ENCODE peak calls at places on chromosomes 5 and 9, in ten cellular contexts. M, V, O, Y, A, S, G, U, I and J are unnamed samples.

GRCh38 chr5:1919209-1919566 is 36.5 kb upstream of the IRX4 start:
- DNase-seq in V (no peak), U (no peak), I (no peak), Y (no peak), S (peak; percentile 3), G (no peak), A (no peak), O (no peak), M (no peak), J (no peak)

GRCh38 chr9:83327323-83327722 is 210.9 kb downstream of the FRMD3 start:
- DNase-seq in G (no peak), S (peak; percentile 83), U (peak; percentile 21), Y (no peak), M (no peak), I (no peak), A (no peak), O (no peak), V (no peak), J (no peak)

GRCh38 chr5:103232393-103232999 is 26.1 kb upstream of the MACIR start:
- DNase-seq in Y (no peak), U (peak; percentile 71), I (no peak), M (peak; percentile 44), S (peak; percentile 37), A (no peak), V (peak; percentile 36), O (peak; percentile 58), G (no peak), J (no peak)

GRCh38 chr5:4295663-4296339 is 700.2 kb downstream of the IRX1 start:
- DNase-seq in O (no peak), M (peak; percentile 9), I (no peak), Y (no peak), S (peak; percentile 62), A (no peak), U (no peak), G (peak; percentile 60), V (no peak), J (no peak)

GRCh38 chr9:101880846-101881245 is 142.4 kb upstream of the GRIN3A start:
- DNase-seq in S (no peak), A (no peak), I (no peak), O (no peak), M (no peak), G (no peak), Y (no peak), U (no peak), V (no peak), J (no peak)

GRCh38 chr9:76188905-76189304 is 205.3 kb downstream of the RFK start:
- DNase-seq in O (no peak), G (no peak), I (no peak), A (no peak), U (no peak), Y (no peak), S (no peak), M (no peak), V (no peak), J (no peak)

GRCh38 chr5:1762878-1763547 is 36.6 kb downstream of the MRPL36 start:
- DNase-seq in V (no peak), M (no peak), S (no peak), A (no peak), G (peak; percentile 20), O (no peak), I (no peak), Y (peak; percentile 14), U (no peak), J (peak; percentile 20)

GRCh38 chr5:112933651-112934365 is 11.8 kb upstream of the REEP5 start:
- DNase-seq in V (no peak), Y (no peak), A (no peak), M (peak; percentile 73), I (no peak), G (no peak), O (no peak), U (peak; percentile 10), S (no peak), J (no peak)

DNA sequence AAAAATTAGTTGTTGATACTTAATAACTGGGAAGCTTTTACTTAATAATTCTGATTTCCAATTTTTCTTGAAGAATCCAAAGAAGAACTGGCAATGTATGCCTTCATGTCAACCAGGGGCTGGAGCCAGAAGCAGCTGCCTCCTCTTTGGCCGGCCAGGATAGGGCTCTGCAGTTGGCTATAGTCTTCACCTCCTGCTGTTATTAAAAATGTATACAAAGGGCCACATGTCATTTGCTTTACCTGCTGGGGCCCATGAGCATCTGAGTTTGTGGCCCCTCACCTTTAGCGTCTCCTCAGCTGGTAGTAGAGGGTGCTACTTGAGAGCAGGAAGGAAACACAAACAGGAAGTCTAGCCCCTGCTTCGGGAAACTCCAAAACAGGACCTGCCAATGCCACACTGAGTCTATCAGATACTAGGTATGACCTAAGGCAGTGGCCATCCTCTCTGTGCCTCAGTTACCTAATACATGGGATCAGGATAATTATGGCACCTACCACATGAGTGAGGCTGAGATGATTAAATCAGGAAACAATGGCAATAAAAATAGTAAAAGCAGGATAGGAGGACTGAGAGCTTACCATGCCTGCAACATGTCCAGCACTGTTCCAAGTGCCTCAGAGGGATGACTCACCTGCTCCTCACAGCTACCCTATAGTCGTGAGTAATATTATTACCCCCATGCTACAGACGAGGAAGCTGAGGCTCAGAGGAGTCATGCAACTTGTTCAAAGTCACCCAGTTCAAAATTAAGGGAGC is 21.3 kb downstream of the CCDC69 start:
- DNase-seq in G (no peak), V (peak; percentile 71), U (peak; percentile 89), O (no peak), M (peak; percentile 73), I (no peak), A (no peak), S (no peak), Y (no peak), J (no peak)
- H3K4me1 ChIP-seq in G (no peaks in the 10 kb centered on the region), V (peaks cover 10% of the 10 kb centered on the region), U (peaks cover 8% of the 10 kb centered on the region), O (peaks cover 9% of the 10 kb centered on the region), M (no peaks in the 10 kb centered on the region), I (peaks cover 32% of the 10 kb centered on the region), A (no peaks in the 10 kb centered on the region), S (no peaks in the 10 kb centered on the region), Y (no peaks in the 10 kb centered on the region), J (no peaks in the 10 kb centered on the region)

GRCh38 chr5:170280090-170280493 is 17.5 kb downstream of the LCP2 start:
- DNase-seq in V (no peak), M (no peak), S (peak; percentile 68), A (no peak), Y (no peak), I (no peak), U (peak; percentile 22), O (no peak), G (peak; percentile 56), J (no peak)

GRCh38 chr5:170275376-170275994 is 22.1 kb downstream of the LCP2 start:
- DNase-seq in Y (no peak), S (no peak), U (no peak), G (no peak), O (no peak), M (no peak), V (no peak), I (no peak), A (no peak), J (no peak)

GRCh38 chr5:170277953-170278352 is 19.6 kb downstream of the LCP2 start:
- DNase-seq in A (no peak), Y (no peak), S (no peak), V (no peak), I (no peak), U (no peak), O (peak; percentile 78), M (no peak), G (peak; percentile 62), J (no peak)

GRCh38 chr5:170283296-170283695 is 14.3 kb downstream of the LCP2 start:
- DNase-seq in S (no peak), A (no peak), V (no peak), M (no peak), U (no peak), I (no peak), O (no peak), Y (no peak), G (no peak), J (no peak)

DNA sequence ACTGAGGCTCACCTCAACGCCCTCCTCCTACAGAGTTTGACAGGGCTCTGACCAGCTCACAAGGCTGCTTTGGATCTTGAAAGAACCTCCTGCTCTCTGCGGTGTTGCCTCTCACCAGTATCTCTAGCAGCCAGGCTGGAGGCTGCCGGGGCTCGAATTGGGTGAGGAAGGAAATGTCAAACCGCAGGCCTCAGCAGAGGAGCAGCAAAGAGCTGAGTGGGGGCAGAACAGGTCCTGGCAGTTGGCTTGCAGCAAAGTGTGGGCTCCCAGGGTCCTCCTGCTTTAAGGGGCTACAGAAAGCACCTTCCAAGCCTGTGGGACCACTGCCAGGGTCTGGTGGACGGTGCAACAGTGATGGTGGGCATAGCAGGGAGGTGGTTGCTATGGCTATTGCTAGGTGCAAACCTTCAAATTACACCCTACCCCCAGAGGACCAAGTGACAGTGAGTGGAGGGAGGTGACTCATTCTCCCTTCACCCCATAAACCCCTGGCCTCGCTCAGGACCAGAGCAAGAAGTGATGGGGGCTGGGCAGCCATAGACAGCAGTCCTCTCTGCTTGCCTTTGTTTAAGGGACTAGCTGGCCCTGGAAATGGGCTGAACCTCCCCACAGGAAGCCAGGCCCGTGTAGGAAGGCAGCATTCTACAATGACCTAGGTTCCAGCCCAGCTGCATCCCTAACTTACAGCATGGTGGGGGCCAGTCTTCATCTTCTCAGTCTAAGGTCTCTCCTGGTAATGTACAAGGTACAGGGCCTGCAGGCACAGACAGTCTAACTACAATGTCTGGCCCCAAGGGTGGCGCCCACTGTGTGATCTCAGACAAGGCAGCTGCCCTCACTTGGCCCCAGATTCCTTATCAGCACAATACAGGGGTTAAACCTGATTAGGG is 18.7 kb downstream of the LCP2 start:
- DNase-seq in A (no peak), O (peak; percentile 97), V (no peak), Y (peak; percentile 83), U (peak; percentile 12), M (no peak), S (peak; percentile 43), I (peak; percentile 76), G (peak; percentile 45), J (peak; percentile 82)
- H3K4me1 ChIP-seq in A (no peaks in the 10 kb centered on the region), O (peaks cover 67% of the 10 kb centered on the region), V (no peaks in the 10 kb centered on the region), Y (no peaks in the 10 kb centered on the region), U (peaks cover 4% of the 10 kb centered on the region), M (no peaks in the 10 kb centered on the region), S (peaks cover 16% of the 10 kb centered on the region), I (peaks cover 95% of the 10 kb centered on the region), G (peaks cover 19% of the 10 kb centered on the region), J (no peaks in the 10 kb centered on the region)

GRCh38 chr9:136553581-136553980 is 7.7 kb upstream of the NOTCH1 start:
- DNase-seq in A (no peak), G (no peak), I (no peak), Y (no peak), S (no peak), V (no peak), O (no peak), M (no peak), U (no peak), J (no peak)
- H3K4me1 ChIP-seq in A (peaks cover 17% of the 10 kb centered on the region), G (no peaks in the 10 kb centered on the region), I (peaks cover 13% of the 10 kb centered on the region), Y (no peaks in the 10 kb centered on the region), S (peaks cover 7% of the 10 kb centered on the region), V (peaks cover 38% of the 10 kb centered on the region), O (no peaks in the 10 kb centered on the region), M (peaks cover 13% of the 10 kb centered on the region), U (peaks cover 18% of the 10 kb centered on the region), J (peaks cover 2% of the 10 kb centered on the region)

GRCh38 chr5:61332891-61333350 is 863 bp downstream of the ZSWIM6 start:
- DNase-seq in Y (peak; percentile 83), M (peak; percentile 73), U (peak; percentile 77), O (no peak), G (peak; percentile 31), I (no peak), S (peak; percentile 52), V (no peak), A (peak; percentile 47), J (peak; percentile 89)

GRCh38 chr5:61333351-61334223 is 1.5 kb downstream of the ZSWIM6 start:
- DNase-seq in I (no peak), G (no peak), V (no peak), S (peak; percentile 65), M (peak; percentile 33), A (peak; percentile 29), O (peak; percentile 39), Y (peak; percentile 78), U (peak; percentile 42), J (peak; percentile 81)

GRCh38 chr5:61330879-61331406 is 1.1 kb upstream of the ZSWIM6 start:
- DNase-seq in U (peak; percentile 84), S (peak; percentile 76), O (peak; percentile 86), V (no peak), G (peak; percentile 55), Y (peak; percentile 88), I (peak; percentile 64), M (peak; percentile 81), A (peak; percentile 81), J (peak; percentile 85)

GRCh38 chr5:61331407-61332368 is at the start of gene ZSWIM6:
- DNase-seq in A (peak; percentile 99), V (peak; percentile 96), G (peak; percentile 98), S (peak; percentile 99), U (peak; percentile 100), Y (peak; percentile 100), O (peak; percentile 99), M (peak; percentile 99), I (peak; percentile 98), J (peak; percentile 100)

GRCh38 chr5:61332369-61332745 is 299 bp downstream of the ZSWIM6 start:
- DNase-seq in A (peak; percentile 27), I (no peak), O (peak; percentile 32), M (no peak), U (peak; percentile 38), S (peak; percentile 43), V (no peak), G (no peak), Y (peak; percentile 75), J (peak; percentile 60)
- H3K4me1 ChIP-seq in A (peaks cover 14% of the 10 kb centered on the region), I (peaks cover 20% of the 10 kb centered on the region), O (peaks cover 11% of the 10 kb centered on the region), M (peaks cover 17% of the 10 kb centered on the region), U (peaks cover 23% of the 10 kb centered on the region), S (peaks cover 31% of the 10 kb centered on the region), V (peaks cover 35% of the 10 kb centered on the region), G (peaks cover 5% of the 10 kb centered on the region), Y (peaks cover 20% of the 10 kb centered on the region), J (peaks cover 4% of the 10 kb centered on the region)